ENCODE peak calls at places on chromosomes 5 and 9, in eight cellular contexts. I, G, A, V, Y, P, H and D are unnamed samples.

GRCh38 chr9:85040806-85041575 is 371.5 kb downstream of the NTRK2 start:
- DNase-seq in I (no peak), G (no peak), A (no peak), V (no peak), Y (no peak), P (no peak), H (no peak), D (peak; percentile 4)

GRCh38 chr5:74763504-74763903 is 3.4 kb downstream of the GFM2 start:
- DNase-seq in I (no peak), G (no peak), A (no peak), V (no peak), Y (no peak), P (no peak), H (no peak), D (no peak)

GRCh38 chr9:94874316-94874715 is 147.8 kb downstream of the AOPEP start:
- DNase-seq in I (no peak), G (no peak), A (no peak), V (peak; percentile 64), Y (no peak), P (no peak), H (no peak), D (peak; percentile 87)

GRCh38 chr5:119515192-119515591 is 62.9 kb downstream of the HSD17B4 start:
- DNase-seq in I (no peak), G (no peak), A (no peak), V (peak; percentile 60), Y (no peak), P (no peak), H (no peak), D (peak; percentile 54)

GRCh38 chr5:175542232-175542965 is 64.0 kb downstream of the SFXN1 start:
- DNase-seq in I (peak; percentile 27), G (no peak), A (no peak), V (no peak), Y (no peak), P (no peak), H (no peak), D (no peak)

GRCh38 chr5:57335092-57335491 is 147.5 kb downstream of the ACTBL2 start:
- DNase-seq in I (no peak), G (no peak), A (no peak), V (peak; percentile 87), Y (no peak), P (no peak), H (peak; percentile 28), D (peak; percentile 80)

GRCh38 chr5:32805966-32806626 is 95.0 kb downstream of the NPR3 start:
- DNase-seq in I (no peak), G (no peak), A (no peak), V (peak; percentile 93), Y (no peak), P (no peak), H (no peak), D (peak; percentile 82)

GRCh38 chr5:141677415-141677814 is 4.6 kb downstream of the ARAP3 start:
- DNase-seq in I (no peak), G (no peak), A (no peak), V (no peak), Y (no peak), P (no peak), H (peak; percentile 32), D (no peak)

GRCh38 chr9:17614929-17615328 is 36.1 kb downstream of the SH3GL2 start:
- DNase-seq in I (no peak), G (no peak), A (no peak), V (no peak), Y (no peak), P (no peak), H (no peak), D (no peak)

GRCh38 chr9:124315856-124316255 is 58.1 kb downstream of the NEK6 start:
- DNase-seq in I (no peak), G (no peak), A (no peak), V (no peak), Y (no peak), P (no peak), H (no peak), D (no peak)

GRCh38 chr5:115329475-115329874 is 33.0 kb upstream of the CCDC112 start:
- DNase-seq in I (no peak), G (no peak), A (no peak), V (no peak), Y (no peak), P (no peak), H (no peak), D (no peak)

GRCh38 chr5:38830521-38831051 is 15.2 kb upstream of the OSMR start:
- DNase-seq in I (no peak), G (no peak), A (no peak), V (peak; percentile 51), Y (no peak), P (no peak), H (peak; percentile 96), D (no peak)

GRCh38 chr5:63959177-63959982 is 2.9 kb downstream of the HTR1A start:
- DNase-seq in I (no peak), G (no peak), A (peak; percentile 69), V (no peak), Y (peak; percentile 65), P (no peak), H (no peak), D (no peak)

GRCh38 chr5:136025900-136026299 is 2.9 kb upstream of the TGFBI start:
- DNase-seq in I (no peak), G (no peak), A (no peak), V (peak; percentile 76), Y (no peak), P (peak; percentile 71), H (no peak), D (no peak)

GRCh38 chr9:83106272-83106671 is 43.3 kb upstream of the RASEF start:
- DNase-seq in I (no peak), G (no peak), A (no peak), V (no peak), Y (no peak), P (no peak), H (no peak), D (no peak)

GRCh38 chr5:149028984-149029383 is 33.9 kb downstream of the SH3TC2 start:
- DNase-seq in I (no peak), G (no peak), A (no peak), V (no peak), Y (no peak), P (no peak), H (no peak), D (no peak)

GRCh38 chr5:134070979-134071849 is 43.3 kb upstream of the TCF7 start:
- DNase-seq in I (peak; percentile 55), G (no peak), A (peak; percentile 36), V (no peak), Y (no peak), P (no peak), H (peak; percentile 72), D (peak; percentile 17)

GRCh38 chr9:17134843-17135577 is at the start of gene CNTLN:
- DNase-seq in I (peak; percentile 97), G (no peak), A (peak; percentile 97), V (peak; percentile 93), Y (peak; percentile 98), P (peak; percentile 94), H (peak; percentile 67), D (peak; percentile 89)

GRCh38 chr5:167065784-167066183 is 1225.7 kb upstream of the WWC1 start:
- DNase-seq in I (no peak), G (no peak), A (no peak), V (no peak), Y (no peak), P (no peak), H (no peak), D (no peak)

GRCh38 chr9:131817627-131818026 is 77.8 kb upstream of the RAPGEF1 start:
- DNase-seq in I (no peak), G (no peak), A (no peak), V (no peak), Y (no peak), P (no peak), H (no peak), D (no peak)

GRCh38 chr9:71863652-71864051 is 47.3 kb downstream of the ABHD17B start:
- DNase-seq in I (no peak), G (no peak), A (no peak), V (peak; percentile 6), Y (no peak), P (no peak), H (no peak), D (no peak)

GRCh38 chr5:113367586-113367985 is 67.2 kb downstream of the TSSK1B start:
- DNase-seq in I (no peak), G (no peak), A (no peak), V (no peak), Y (no peak), P (no peak), H (no peak), D (no peak)

DNA sequence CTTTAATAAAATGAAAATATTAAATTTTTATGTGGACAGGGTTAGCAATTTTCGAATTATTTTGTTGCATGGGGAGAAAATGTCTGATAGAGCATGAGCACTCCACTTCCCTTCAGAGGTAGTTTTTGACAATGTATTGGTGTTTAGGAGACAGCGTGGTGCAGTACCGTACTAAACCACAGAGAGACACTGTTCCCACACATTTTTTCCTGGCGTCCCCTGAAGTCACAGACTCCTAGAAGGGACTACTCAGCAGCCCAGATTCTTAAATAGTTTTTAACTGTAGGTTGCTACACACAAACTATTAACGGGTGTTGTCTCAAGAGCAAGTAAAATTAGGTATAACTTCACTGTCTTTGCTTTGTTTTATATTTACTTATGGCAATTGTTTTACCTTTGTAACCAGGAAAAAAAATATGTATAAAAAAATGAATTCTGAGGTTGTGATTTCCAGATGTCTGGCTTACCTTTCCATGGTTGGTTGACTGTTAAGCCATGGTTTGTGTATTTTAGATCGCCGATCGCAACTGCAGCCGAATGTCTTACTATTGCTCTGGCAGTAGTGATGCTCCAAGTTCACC is 171.2 kb downstream of the DOCK8 start:
- DNase-seq in I (peak; percentile 57), G (no peak), A (peak; percentile 64), V (peak; percentile 55), Y (no peak), P (peak; percentile 31), H (peak; percentile 44), D (peak; percentile 62)
- TF ChIP-seq CTCF in I (peak; percentile 92), G (peak; percentile 50), A (peak; percentile 94), V (peak; percentile 78), Y (peak; percentile 90), P (peak; percentile 82), H (peak; percentile 83), D (peak; percentile 91)

DNA sequence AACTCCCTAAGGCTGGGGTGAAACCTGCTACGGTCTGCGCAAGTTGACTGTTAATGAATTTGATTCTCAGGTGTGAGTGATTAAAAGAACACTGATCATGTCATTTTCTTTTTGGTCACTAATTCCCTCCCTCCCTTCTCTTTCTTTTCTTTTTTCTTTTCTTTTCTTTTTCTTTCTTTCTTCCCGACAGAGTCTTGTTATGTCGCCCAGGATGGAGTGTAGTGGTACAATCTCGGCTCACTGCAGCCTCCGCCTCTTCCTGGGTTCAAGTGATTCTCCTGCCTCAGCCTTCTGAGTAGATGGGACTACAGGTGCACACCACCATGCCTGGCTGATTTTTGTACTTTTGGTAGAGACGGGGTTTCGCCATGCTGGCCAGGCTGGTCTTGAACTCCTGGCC is 2.6 kb downstream of the ANXA1 start:
- DNase-seq in I (no peak), G (no peak), A (no peak), V (no peak), Y (no peak), P (no peak), H (no peak), D (no peak)
- H3K4me3 ChIP-seq in I (peak overlapping the region; percentile 46), G (peak overlapping the region; percentile 39), A (no peak overlapping the region), V (peak overlapping the region; percentile 85), Y (peak overlapping the region; percentile 58), P (peak overlapping the region; percentile 58), H (no peak overlapping the region), D (peak overlapping the region; percentile 87)

GRCh38 chr5:178232124-178232919 is at the start of gene PHYKPL:
- DNase-seq in I (peak; percentile 73), G (peak; percentile 83), A (peak; percentile 72), V (peak; percentile 65), Y (peak; percentile 91), P (peak; percentile 56), H (peak; percentile 36), D (peak; percentile 69)
- TF ChIP-seq CTCF in I (no peak), G (no peak), A (no peak), V (no peak), Y (no peak), P (no peak), H (peak; percentile 18), D (peak; percentile 21)

GRCh38 chr5:77211691-77212047 is 1.2 kb downstream of the PDE8B start:
- DNase-seq in I (no peak), G (no peak), A (no peak), V (no peak), Y (no peak), P (no peak), H (no peak), D (no peak)
- H3K4me3 ChIP-seq in I (peak overlapping the region; percentile 87), G (peak overlapping the region; percentile 37), A (no peak overlapping the region), V (no peak overlapping the region), Y (peak overlapping the region; percentile 46), P (peak overlapping the region; percentile 63), H (no peak overlapping the region), D (no peak overlapping the region)